ENCODE peak calls at places on chromosomes 4 and X, in six cellular contexts. K is SK-N-SH; X is kidney epithelial cell; O is cardiac muscle cell; H is fibroblast of lung; A is CD8-positive, alpha-beta T cell. Y is an unnamed sample. For H3K27me3, the result is how much of the 10 kb centered on the place peaks cover.

GRCh38 chr4:154349829-154350228 is 141.8 kb downstream of the DCHS2 start:
- DNase-seq in K (no peak), A (no peak), H (peak), X (no peak), O (no peak), Y (no peak)

GRCh38 chr4:8557151-8558076 is 22.8 kb upstream of the GPR78 start:
- DNase-seq in H (no peak), A (no peak), K (no peak), X (no peak), O (no peak), Y (no peak)

GRCh38 chr4:8261851-8262535 is 7.6 kb upstream of the HTRA3 start:
- DNase-seq in K (no peak), O (peak), A (no peak), X (no peak), H (peak), Y (no peak)

GRCh38 chrX:69128573-69128972 is 36.7 kb downstream of the PJA1 start:
- DNase-seq in A (no peak), X (no peak), O (peak), K (peak), H (no peak), Y (no peak)

GRCh38 chrX:133415276-133416105 is at the start of gene GPC4:
- DNase-seq in O (peak), X (no peak), A (no peak), H (peak), K (peak), Y (peak)

GRCh38 chr4:13541720-13542576 is 2.4 kb downstream of the NKX3-2 start:
- DNase-seq in O (no peak), H (no peak), A (peak), K (peak), X (no peak), Y (peak)

GRCh38 chr4:1126506-1126905 is 13.1 kb upstream of the RNF212 start:
- DNase-seq in H (peak), A (no peak), X (no peak), O (peak), K (no peak), Y (no peak)

GRCh38 chr4:3708611-3709010 is 57.6 kb upstream of the ADRA2C start:
- DNase-seq in K (no peak), A (peak), O (no peak), H (no peak), X (no peak), Y (no peak)

GRCh38 chr4:174316954-174317353 is 33.2 kb downstream of the CEP44 start:
- DNase-seq in H (peak), K (no peak), O (peak), X (no peak), A (no peak), Y (no peak)

GRCh38 chr4:12723849-12724447 is 760.2 kb downstream of the RAB28 start:
- DNase-seq in A (no peak), X (no peak), K (no peak), H (no peak), O (peak), Y (no peak)

GRCh38 chr4:56906534-56906933 is 1.2 kb upstream of the REST start:
- DNase-seq in K (no peak), H (no peak), A (no peak), O (peak), X (no peak), Y (no peak)

GRCh38 chrX:13059676-13060499 is 15.5 kb upstream of the FAM9C start:
- DNase-seq in A (no peak), X (no peak), H (peak), O (peak), K (no peak), Y (no peak)

GRCh38 chr4:184544711-184545409 is 70.5 kb upstream of the IRF2 start:
- DNase-seq in X (no peak), H (peak), K (no peak), A (no peak), O (no peak), Y (no peak)

GRCh38 chr4:10664408-10664807 is 20.2 kb downstream of the CLNK start:
- DNase-seq in O (peak), A (no peak), X (peak), H (peak), K (no peak), Y (no peak)

GRCh38 chrX:67917412-67918010 is 373.7 kb downstream of the AR start:
- DNase-seq in H (no peak), A (no peak), K (no peak), O (no peak), X (no peak), Y (no peak)

GRCh38 chrX:120534413-120535205 is 26.2 kb downstream of the CUL4B start:
- DNase-seq in H (no peak), O (no peak), X (no peak), A (no peak), K (no peak), Y (no peak)

DNA sequence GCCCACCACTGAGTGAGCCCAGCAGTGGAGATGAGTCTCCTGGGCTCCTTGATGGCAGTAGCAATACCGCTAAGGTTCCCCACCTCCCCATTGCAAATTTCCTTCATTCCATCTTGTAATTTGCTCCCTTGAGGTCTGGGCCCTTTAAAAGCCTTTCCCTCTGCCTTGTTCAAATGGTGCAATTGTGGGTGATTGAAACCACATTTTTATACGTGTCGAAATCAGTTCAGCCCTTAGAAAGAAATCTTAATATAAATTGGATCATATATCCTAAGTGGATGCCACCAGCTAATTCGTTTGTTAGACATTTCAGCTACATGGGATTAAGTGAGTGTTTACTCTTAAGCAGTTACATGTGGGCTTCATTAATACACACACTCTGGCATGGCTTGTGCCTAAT is 68.5 kb downstream of the NHS start:
- DNase-seq in K (no peak), X (no peak), O (peak), A (no peak), H (peak), Y (no peak)
- TF ChIP-seq CTCF in K (no peak), X (no peak), O (no peak), A (no peak), H (no peak), Y (no peak)

DNA sequence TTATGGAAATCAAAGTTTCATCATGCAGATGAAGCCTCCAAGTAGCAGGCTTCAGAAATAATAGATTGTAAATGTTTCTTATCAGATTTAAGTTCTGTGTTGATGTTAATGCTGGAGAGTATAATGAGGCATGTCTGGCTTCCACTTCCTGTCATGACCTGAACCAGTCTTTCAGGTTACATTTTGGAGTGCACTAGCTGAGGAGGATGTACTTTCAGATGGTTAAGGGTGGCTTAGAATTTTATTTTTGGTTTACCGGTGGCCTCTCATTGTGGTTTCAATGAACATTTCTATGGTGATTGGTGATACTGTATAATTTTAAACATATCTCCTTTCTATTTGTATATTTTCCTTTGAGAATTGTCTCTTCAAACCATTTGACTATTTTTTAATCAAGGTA is 890.4 kb downstream of the SH3BGRL start:
- DNase-seq in K (no peak), H (no peak), O (no peak), X (no peak), A (no peak), Y (no peak)
- H3K27me3 ChIP-seq in K (under half), H (under half), O (under half), X (under half), A (under half), Y (under half)

GRCh38 chr4:98672583-98673281 is 14.3 kb upstream of the TSPAN5 start:
- DNase-seq in A (no peak), O (no peak), X (no peak), K (peak), H (no peak), Y (no peak)
- TF ChIP-seq CTCF in A (no peak), O (no peak), X (no peak), K (peak), H (no peak), Y (no peak)

GRCh38 chr4:4869731-4870483 is 10.4 kb downstream of the MSX1 start:
- DNase-seq in X (no peak), A (no peak), O (no peak), K (no peak), H (no peak), Y (no peak)
- H3K27me3 ChIP-seq in X (half or more), A (under half), O (half or more), K (half or more), H (half or more), Y (half or more)

GRCh38 chrX:52138830-52139544 is 45.7 kb upstream of the MAGED4 start:
- DNase-seq in K (no peak), H (no peak), X (no peak), O (no peak), A (no peak), Y (no peak)
- TF ChIP-seq CTCF in K (no peak), H (no peak), X (no peak), O (no peak), A (no peak), Y (no peak)

DNA sequence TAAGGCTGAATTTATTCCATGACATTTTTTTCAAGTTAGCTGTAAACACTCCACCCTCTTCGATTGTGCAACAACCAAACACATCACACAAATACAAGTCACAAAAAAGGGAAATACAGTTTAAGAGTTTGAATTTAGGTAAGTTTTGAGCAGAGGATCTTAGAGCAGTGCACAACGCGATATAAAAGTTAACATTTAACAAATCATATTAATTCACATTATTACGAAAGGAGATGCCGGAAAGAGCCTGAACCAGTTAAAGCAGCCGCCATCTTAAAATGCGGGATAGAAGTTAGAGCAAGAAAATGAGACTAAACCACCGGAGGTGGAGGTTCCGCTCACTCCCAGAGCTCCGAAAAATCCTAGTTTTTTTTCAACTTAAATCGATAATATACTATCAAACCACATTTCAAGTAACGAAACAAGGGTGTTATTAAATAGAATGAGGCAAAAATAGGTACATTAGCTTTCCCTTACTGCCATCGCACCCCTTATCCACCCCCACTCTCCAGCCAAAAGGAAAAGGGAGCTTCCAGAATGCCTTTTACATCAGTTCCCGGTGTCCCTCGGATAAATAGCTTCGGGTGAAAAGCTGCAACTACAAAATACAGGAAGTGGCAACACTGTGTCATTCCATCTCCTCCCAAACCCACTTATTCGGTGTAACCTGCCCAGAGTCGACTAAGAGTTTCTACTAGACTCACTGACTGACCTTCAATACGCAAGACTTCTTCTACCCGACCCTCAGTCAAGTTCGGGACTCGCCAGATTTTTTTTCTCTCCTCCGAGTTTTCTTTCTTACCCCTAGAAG is 1.9 kb downstream of the UBE2D3 start:
- DNase-seq in H (peak), K (peak), X (no peak), O (peak), A (peak), Y (peak)
- H3K27me3 ChIP-seq in H (under half), K (under half), X (under half), O (under half), A (under half), Y (under half)

GRCh38 chrX:48703228-48703627 is 6.7 kb downstream of the SUV39H1 start:
- DNase-seq in O (no peak), X (no peak), H (no peak), K (no peak), A (no peak), Y (no peak)

GRCh38 chrX:48702032-48702431 is 5.5 kb downstream of the SUV39H1 start:
- DNase-seq in O (no peak), K (no peak), A (no peak), X (no peak), H (no peak), Y (no peak)

GRCh38 chrX:48705876-48706275 is 9.3 kb downstream of the SUV39H1 start:
- DNase-seq in K (no peak), A (no peak), O (no peak), H (no peak), X (no peak), Y (no peak)

GRCh38 chrX:48702716-48703115 is 6.2 kb downstream of the SUV39H1 start:
- DNase-seq in O (no peak), H (no peak), K (no peak), A (no peak), X (no peak), Y (no peak)

DNA sequence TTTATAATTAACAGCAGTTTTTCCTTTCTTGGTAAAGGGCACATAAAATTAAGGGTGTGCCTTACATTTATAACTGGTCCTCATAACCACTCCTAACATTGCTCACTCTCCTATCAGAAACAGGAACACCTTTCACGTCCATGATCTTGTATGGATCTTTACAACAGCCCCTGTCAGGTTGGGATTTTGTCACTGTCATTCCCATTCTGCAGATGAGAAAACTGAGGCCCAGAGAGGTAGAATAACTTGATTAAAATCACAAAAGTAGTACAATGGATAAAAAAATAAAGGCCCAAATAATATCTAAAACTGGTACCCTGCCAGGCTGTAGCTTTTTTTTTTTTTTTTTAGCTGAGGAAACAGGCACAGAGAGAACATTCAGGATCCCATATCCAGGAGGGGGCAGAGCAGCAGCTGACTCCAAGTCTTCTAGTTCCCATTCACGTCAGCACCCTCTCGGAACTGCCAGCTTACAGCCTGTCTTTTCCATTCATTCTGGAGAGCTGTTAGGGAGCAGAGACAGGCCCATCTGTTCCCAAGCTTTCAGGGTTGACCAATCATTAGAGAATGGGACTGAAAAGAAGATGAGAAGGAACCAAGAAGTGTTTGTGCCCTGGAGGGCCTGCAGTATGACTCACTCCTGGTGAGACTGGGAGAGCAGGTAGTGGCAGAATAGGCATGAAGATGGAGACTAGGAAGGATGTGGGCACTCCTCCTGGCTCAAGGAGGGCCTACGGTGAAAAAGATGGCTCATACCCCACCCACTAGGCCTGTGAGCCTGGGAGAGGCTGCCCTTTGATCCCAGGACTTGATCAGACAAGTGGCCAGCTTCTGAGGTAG is 7.3 kb downstream of the SUV39H1 start:
- DNase-seq in K (no peak), A (no peak), X (peak), O (peak), H (peak), Y (no peak)
- TF ChIP-seq CTCF in K (no peak), A (no peak), X (no peak), O (no peak), H (no peak), Y (no peak)

DNA sequence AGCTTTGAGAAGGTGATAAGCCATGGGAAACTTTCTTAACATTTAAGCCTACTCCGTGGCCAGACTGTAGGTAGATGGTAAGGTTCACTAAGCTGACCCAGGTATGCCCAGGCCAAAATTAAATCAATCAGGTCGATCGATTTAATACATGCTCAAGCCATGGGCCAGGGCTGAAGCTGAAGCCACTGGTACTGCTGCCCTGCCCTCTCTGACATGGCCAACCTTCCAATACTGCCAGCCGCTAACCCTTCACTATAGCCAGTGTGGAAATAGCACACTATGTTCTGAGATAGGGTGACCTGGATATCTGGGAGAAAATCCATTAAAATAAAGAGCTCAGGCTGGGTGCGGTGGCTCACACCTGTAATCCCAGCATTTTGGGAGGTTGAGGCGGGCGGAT is 31.6 kb downstream of the TSC22D3 start:
- DNase-seq in H (no peak), K (no peak), A (no peak), O (no peak), X (no peak), Y (no peak)
- H3K27me3 ChIP-seq in H (under half), K (half or more), A (under half), O (under half), X (under half), Y (under half)

Y was measured in sigmoid colon.